ENCODE peak calls at places on chromosomes 3 and 15, in five cellular contexts. O is spleen, L is prostate gland, Q is heart left ventricle, S is HCT116. U is an unnamed sample.

GRCh38 chr15:98823012-98823458 is 174.7 kb downstream of the IGF1R start:
- DNase-seq in O (no peak), L (no peak), Q (no peak), S (no peak), U (no peak)

GRCh38 chr15:87778358-87778757 is 478.2 kb downstream of the NTRK3 start:
- DNase-seq in O (no peak), L (no peak), Q (no peak), S (no peak), U (no peak)

GRCh38 chr15:39461536-39462140 is 119.2 kb upstream of the THBS1 start:
- DNase-seq in O (no peak), L (no peak), Q (peak; percentile 89), S (no peak), U (no peak)

GRCh38 chr15:68354923-68355322 is 77.0 kb downstream of the ITGA11 start:
- DNase-seq in O (no peak), L (no peak), Q (no peak), S (peak; percentile 64), U (no peak)

GRCh38 chr3:31946484-31947081 is 34.5 kb downstream of the OSBPL10 start:
- DNase-seq in O (no peak), L (no peak), Q (peak; percentile 30), S (no peak), U (no peak)

GRCh38 chr15:43545426-43545825 is 28.0 kb downstream of the MAP1A start:
- DNase-seq in O (no peak), L (no peak), Q (no peak), S (no peak), U (no peak)

GRCh38 chr3:101725192-101725889 is 927 bp downstream of the CEP97 start:
- DNase-seq in O (peak; percentile 90), L (peak; percentile 8), Q (peak; percentile 35), S (no peak), U (peak; percentile 34)

GRCh38 chr3:68059628-68060027 is 405.2 kb upstream of the SUCLG2 start:
- DNase-seq in O (no peak), L (no peak), Q (no peak), S (no peak), U (no peak)

GRCh38 chr3:8809341-8809740 is 39.9 kb upstream of the OXTR start:
- DNase-seq in O (no peak), L (no peak), Q (no peak), S (no peak), U (no peak)

DNA sequence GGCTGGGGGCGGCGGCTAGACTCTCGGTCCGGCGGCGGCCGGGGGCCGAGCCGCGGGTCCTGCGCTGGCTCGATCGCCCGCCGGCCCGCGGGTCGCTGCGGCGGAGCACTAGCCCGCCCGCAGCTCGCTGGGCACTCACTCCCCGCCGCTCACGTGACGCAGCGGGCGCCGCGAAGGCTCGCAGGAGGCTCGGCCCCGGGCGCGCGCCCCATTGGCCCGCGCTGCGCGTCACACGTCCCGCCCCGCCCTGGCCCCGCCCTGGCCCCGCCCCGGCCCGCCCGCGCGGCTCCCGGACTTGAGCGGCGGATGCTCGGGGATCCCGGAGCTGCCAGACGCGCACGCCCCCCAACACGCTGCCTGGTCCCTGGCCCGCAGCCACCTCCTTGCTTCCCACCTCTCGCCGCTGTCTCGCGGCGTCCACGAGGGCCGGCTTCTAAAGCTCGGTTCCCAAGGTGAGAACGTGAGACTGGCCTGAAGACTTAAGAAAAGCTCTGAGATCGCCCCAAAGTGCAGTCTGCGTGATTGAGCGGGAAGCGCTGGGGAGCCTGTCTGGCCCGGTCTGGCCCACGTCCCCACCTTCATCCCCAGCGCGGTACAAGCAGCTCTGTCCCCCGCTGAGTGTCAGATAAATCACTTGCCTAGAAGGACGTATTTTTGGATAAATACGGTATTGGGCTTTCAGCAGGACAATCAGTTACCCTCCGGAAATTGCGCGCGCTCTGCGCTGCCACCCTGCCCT is at the start of gene KLF15:
- DNase-seq in O (peak; percentile 94), L (peak; percentile 90), Q (peak; percentile 90), S (peak; percentile 43), U (peak; percentile 91)
- TF ChIP-seq POLR2A in O (no peak), L (peak; percentile 60), Q (peak; percentile 80), S (no peak), U (no peak)

GRCh38 chr3:124785966-124786365 is 55.7 kb downstream of the UMPS start:
- DNase-seq in O (no peak), L (no peak), Q (no peak), S (no peak), U (no peak)
- H3K27ac ChIP-seq in O (no peak overlapping the region), L (peak overlapping the region; percentile 50), Q (peak overlapping the region; percentile 81), S (no peak overlapping the region), U (peak overlapping the region; percentile 30)

DNA sequence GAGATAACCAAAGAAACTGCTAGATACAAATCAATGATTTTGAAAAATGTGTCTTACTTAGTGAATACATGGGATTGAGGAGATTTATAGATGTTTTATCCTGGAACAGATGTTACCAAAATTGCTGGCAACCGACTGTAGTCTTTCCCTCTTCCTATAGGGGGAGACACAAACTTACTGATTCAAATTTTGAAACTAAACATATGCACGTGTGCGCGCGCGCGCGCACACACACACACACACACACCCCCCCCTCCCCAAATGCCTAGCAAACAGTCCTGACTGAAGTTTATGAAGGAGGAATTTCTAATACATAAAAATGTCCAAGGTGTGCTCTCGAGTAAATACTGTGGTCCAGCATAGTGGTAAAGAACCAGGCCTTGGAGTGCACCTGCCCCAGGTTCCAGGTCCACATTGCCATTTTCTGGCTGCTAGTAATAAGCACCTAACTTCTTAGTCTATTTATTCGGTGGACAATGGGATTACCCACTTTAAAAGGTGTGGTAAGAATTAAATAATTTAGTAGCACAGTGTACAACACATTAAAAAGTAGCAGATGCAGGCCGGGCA is 18.5 kb upstream of the C3orf62 start:
- DNase-seq in O (no peak), L (no peak), Q (no peak), S (peak; percentile 22), U (no peak)
- TF ChIP-seq CTCF in O (peak; percentile 47), L (peak; percentile 32), Q (peak; percentile 35), S (peak; percentile 55), U (peak; percentile 43)

GRCh38 chr3:69095636-69096035 is 10.9 kb downstream of the ARL6IP5 start:
- DNase-seq in O (no peak), L (no peak), Q (no peak), S (no peak), U (no peak)
- TF ChIP-seq POLR2A in O (no peak), L (no peak), Q (no peak), S (no peak), U (no peak)

DNA sequence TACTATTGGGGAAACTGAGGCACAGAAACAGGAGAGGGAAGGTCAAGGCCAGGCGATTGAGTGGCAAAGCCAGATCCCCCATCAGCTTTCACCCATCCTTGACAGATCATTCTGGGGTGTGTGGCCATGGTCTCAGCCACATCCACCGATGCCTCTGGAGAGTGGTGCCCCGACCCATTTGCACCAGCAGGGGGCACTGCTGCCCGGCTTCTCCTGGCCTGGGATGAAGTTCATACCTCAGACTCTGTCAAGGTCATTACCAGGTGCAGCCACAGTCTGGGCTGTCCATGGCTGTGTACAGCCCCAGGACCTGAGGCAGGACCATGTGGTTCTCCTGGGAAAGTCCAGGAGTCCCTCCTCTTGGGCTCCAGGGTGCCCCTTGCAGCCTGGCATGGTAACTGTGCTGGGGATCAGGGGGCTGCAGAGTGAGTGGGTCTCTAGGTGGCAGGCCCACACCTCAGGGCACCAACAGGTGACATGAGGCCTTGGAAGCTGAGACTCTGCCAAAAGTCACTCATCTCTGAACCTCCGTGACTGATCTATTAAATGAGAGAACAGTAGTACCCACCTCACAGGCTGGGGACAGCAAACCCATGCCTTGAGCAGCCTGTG is 67.3 kb downstream of the CACNA2D2 start:
- DNase-seq in O (peak; percentile 91), L (peak; percentile 63), Q (peak; percentile 52), S (peak; percentile 19), U (peak; percentile 90)
- H3K27ac ChIP-seq in O (no peak overlapping the region), L (no peak overlapping the region), Q (no peak overlapping the region), S (no peak overlapping the region), U (no peak overlapping the region)

U was measured in stomach.